ENCODE peak calls at places on chromosomes 11 and 22, in four cellular contexts. I is A549, H is K562, J is HepG2. R is an unnamed sample.

GRCh38 chr11:33989461-33989860 is 62.1 kb upstream of the CAPRIN1 start:
- DNase-seq in H (no peak), J (no peak), I (no peak), R (no peak)

GRCh38 chr11:109112748-109113378 is 309.1 kb upstream of the C11orf87 start:
- DNase-seq in H (no peak), J (no peak), I (no peak), R (no peak)

GRCh38 chr22:47154621-47155081 is 392.2 kb downstream of the TBC1D22A start:
- DNase-seq in J (no peak), H (no peak), I (no peak), R (peak; percentile 82)

GRCh38 chr22:44351685-44352377 is 39.1 kb upstream of the SHISAL1 start:
- DNase-seq in H (no peak), J (no peak), I (peak; percentile 46), R (peak; percentile 95)

GRCh38 chr11:697028-697491 is 1.4 kb downstream of the TMEM80 start:
- DNase-seq in I (no peak), J (no peak), H (no peak), R (peak; percentile 90)

GRCh38 chr11:75151346-75152047 is 590 bp downstream of the SLCO2B1 start:
- DNase-seq in I (no peak), H (no peak), J (no peak), R (no peak)

GRCh38 chr11:17894929-17895658 is 117.8 kb downstream of the SERGEF start:
- DNase-seq in I (no peak), H (no peak), J (no peak), R (peak; percentile 32)

GRCh38 chr22:32904044-32904443 is 102.5 kb downstream of the TIMP3 start:
- DNase-seq in H (peak; percentile 78), I (peak; percentile 29), J (peak; percentile 23), R (peak; percentile 35)

GRCh38 chr22:44361391-44362126 is 48.8 kb upstream of the SHISAL1 start:
- DNase-seq in J (no peak), I (peak; percentile 18), H (no peak), R (no peak)

GRCh38 chr22:44145544-44145943 is 35.2 kb upstream of the PARVG start:
- DNase-seq in H (no peak), I (no peak), J (no peak), R (no peak)

GRCh38 chr22:24772493-24773220 is 1.9 kb downstream of the PIWIL3 start:
- DNase-seq in I (peak; percentile 69), J (peak; percentile 61), H (peak; percentile 42), R (peak; percentile 54)

GRCh38 chr11:17986007-17986710 is 26.7 kb downstream of the SERGEF start:
- DNase-seq in H (no peak), J (no peak), I (no peak), R (peak; percentile 90)

GRCh38 chr11:92960886-92961285 is 8.6 kb upstream of the MTNR1B start:
- DNase-seq in H (no peak), J (no peak), I (no peak), R (no peak)

GRCh38 chr22:25095869-25096268 is 103.8 kb upstream of the CRYBB3 start:
- DNase-seq in J (no peak), H (no peak), I (no peak), R (no peak)

GRCh38 chr22:20803696-20804324 is 29.9 kb downstream of the SERPIND1 start:
- DNase-seq in J (peak; percentile 40), I (peak; percentile 39), H (peak; percentile 78), R (peak; percentile 44)

GRCh38 chr11:75582935-75583709 is 21.1 kb downstream of the SERPINH1 start:
- DNase-seq in I (peak; percentile 53), H (peak; percentile 78), J (no peak), R (peak; percentile 66)

GRCh38 chr11:8533332-8533731 is 60.7 kb downstream of the STK33 start:
- DNase-seq in H (no peak), J (no peak), I (no peak), R (no peak)

GRCh38 chr22:42364641-42365336 is 67.4 kb downstream of the NFAM1 start:
- DNase-seq in J (no peak), I (no peak), H (no peak), R (peak; percentile 29)

GRCh38 chr11:109424893-109425292 is 2.9 kb downstream of the C11orf87 start:
- DNase-seq in I (no peak), J (peak; percentile 4), H (peak; percentile 16), R (no peak)

GRCh38 chr11:35761887-35762286 is 99.3 kb downstream of the TRIM44 start:
- DNase-seq in I (no peak), H (no peak), J (no peak), R (no peak)

GRCh38 chr11:79095424-79095823 is 345.4 kb downstream of the TENM4 start:
- DNase-seq in I (no peak), J (no peak), H (no peak), R (no peak)

GRCh38 chr11:75706260-75706729 is 11.3 kb upstream of the MOGAT2 start:
- DNase-seq in I (peak; percentile 81), J (peak; percentile 65), H (peak; percentile 87), R (peak; percentile 64)

GRCh38 chr11:112163875-112164521 is at the start of gene IL18:
- DNase-seq in J (no peak), I (peak; percentile 88), H (peak; percentile 22), R (no peak)

GRCh38 chr11:33704240-33705002 is 3.8 kb upstream of the C11orf91 start:
- DNase-seq in J (no peak), I (no peak), H (peak; percentile 36), R (no peak)

GRCh38 chr11:75271730-75272129 is 31.2 kb downstream of the TPBGL start:
- DNase-seq in I (no peak), J (no peak), H (no peak), R (no peak)

GRCh38 chr11:4664791-4665190 is 21.0 kb downstream of the OR51E1 start:
- DNase-seq in I (no peak), H (no peak), J (no peak), R (peak; percentile 51)

GRCh38 chr11:112219476-112220232 is 6.6 kb upstream of the PTS start:
- DNase-seq in I (peak; percentile 72), J (peak; percentile 72), H (peak; percentile 71), R (peak; percentile 81)

GRCh38 chr11:111194789-111195188 is 50.7 kb upstream of the POU2AF2 start:
- DNase-seq in J (no peak), H (no peak), I (no peak), R (no peak)

GRCh38 chr22:24157783-24158170 is 23.5 kb upstream of the SUSD2 start:
- DNase-seq in H (no peak), I (no peak), J (no peak), R (no peak)

GRCh38 chr11:71454470-71455113 is 1.6 kb downstream of the NADSYN1 start:
- DNase-seq in H (no peak), I (no peak), J (no peak), R (no peak)

GRCh38 chr22:24291538-24292201 is 21.0 kb downstream of the SPECC1L start:
- DNase-seq in H (no peak), J (no peak), I (no peak), R (no peak)

GRCh38 chr11:118312328-118312727 is 7.8 kb downstream of the CD3E start:
- DNase-seq in I (no peak), J (no peak), H (no peak), R (no peak)

GRCh38 chr22:44449683-44450425 is 48.2 kb downstream of the RTL6 start:
- DNase-seq in H (no peak), J (no peak), I (no peak), R (no peak)

GRCh38 chr22:49476176-49476575 is 351.5 kb downstream of the BRD1 start:
- DNase-seq in J (no peak), H (no peak), I (no peak), R (no peak)

GRCh38 chr11:90468923-90469322 is 246.1 kb upstream of the CHORDC1 start:
- DNase-seq in I (peak; percentile 2), J (no peak), H (no peak), R (no peak)

GRCh38 chr22:47607486-47607885 is 845.0 kb downstream of the TBC1D22A start:
- DNase-seq in I (no peak), J (no peak), H (no peak), R (no peak)

GRCh38 chr22:22076937-22077703 is 94.5 kb upstream of the TOP3B start:
- DNase-seq in J (no peak), I (no peak), H (no peak), R (peak; percentile 26)
- TF ChIP-seq MAZ in J (no peak), I (no peak), H (no peak), R (no peak)

GRCh38 chr11:84889556-84889955 is 737.6 kb downstream of the DLG2 start:
- DNase-seq in H (no peak), I (no peak), J (no peak), R (no peak)

GRCh38 chr11:84887055-84887629 is 740.0 kb downstream of the DLG2 start:
- DNase-seq in I (no peak), J (no peak), H (no peak), R (no peak)

GRCh38 chr11:84886344-84886743 is 740.8 kb downstream of the DLG2 start:
- DNase-seq in J (no peak), I (no peak), H (no peak), R (peak; percentile 40)

GRCh38 chr11:84894666-84895065 is 732.5 kb downstream of the DLG2 start:
- DNase-seq in H (no peak), I (no peak), J (no peak), R (no peak)

GRCh38 chr11:84890706-84891105 is 736.4 kb downstream of the DLG2 start:
- DNase-seq in H (no peak), J (no peak), I (no peak), R (peak; percentile 15)
- TF ChIP-seq MAZ in H (no peak), J (no peak), I (no peak), R (no peak)

DNA sequence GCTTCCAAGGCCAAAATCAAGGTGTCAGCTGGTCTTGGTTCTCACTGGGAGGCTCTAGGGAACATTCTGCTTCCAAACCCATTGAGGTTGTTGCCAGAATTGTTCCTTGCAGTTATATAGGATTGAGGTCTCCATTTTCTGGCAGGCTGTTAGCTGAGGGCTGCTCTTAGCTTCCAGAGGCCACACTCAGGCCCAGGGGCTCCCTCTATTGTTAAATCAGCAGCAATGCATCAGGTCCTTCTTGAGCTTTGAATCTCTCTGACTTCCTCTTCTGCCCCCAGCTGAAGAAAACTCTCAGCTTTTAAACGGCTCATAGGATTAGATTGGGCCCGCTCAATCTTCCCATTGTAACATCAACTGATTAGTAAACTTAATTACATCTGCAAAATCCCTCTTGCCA is 39.3 kb upstream of the BSX start:
- DNase-seq in J (peak; percentile 43), I (peak; percentile 54), H (no peak), R (peak; percentile 49)
- TF ChIP-seq MAZ in J (no peak), I (no peak), H (no peak), R (no peak)

DNA sequence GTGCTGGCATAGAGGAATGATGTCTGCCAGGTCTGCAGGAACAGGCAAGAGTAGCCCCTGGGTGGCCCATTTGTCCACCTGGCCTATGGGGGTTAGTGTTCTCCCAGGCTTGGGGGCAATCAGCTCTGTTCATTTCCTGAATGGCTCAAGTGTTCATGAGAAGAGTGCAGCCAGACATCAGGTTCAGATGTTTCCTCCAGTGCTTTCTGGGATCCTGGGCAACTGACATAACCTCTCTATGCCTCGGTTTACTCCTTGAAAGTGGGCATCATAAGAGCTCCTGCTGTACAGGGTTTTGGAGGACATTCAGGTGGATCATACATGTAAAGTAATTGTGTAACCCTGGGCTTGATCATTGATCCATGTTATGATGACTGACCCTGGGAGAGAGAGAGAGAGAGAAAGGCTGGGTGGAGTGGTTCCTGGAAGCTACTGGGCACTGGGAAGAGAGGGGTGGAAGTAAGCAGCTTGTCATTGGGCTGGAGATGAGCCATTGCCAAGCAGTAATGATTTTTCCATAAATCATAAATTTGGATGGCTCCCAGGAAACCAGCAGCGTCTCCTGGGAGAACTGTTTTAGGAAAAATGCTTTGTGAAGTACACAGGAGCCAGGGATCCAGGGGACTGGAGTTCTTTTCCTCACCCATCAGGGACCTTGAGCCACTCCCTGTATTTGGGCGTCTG is 30.2 kb upstream of the ACCSL start:
- DNase-seq in H (no peak), I (no peak), J (no peak), R (no peak)
- TF ChIP-seq MAZ in H (no peak), I (no peak), J (no peak), R (no peak)